ENCODE peak calls at places on chromosome 6, in nine cellular contexts. B, N, E, W, H, T, M, V and S are unnamed samples.

GRCh38 chr6:44539701-44540100 is 152.2 kb downstream of the CDC5L start:
- DNase-seq in B (no peak), N (no peak), E (no peak), W (no peak), H (no peak), T (no peak), M (no peak), V (no peak), S (peak)

GRCh38 chr6:57267586-57268293 is 45.6 kb upstream of the RAB23 start:
- DNase-seq in B (no peak), N (peak), E (no peak), W (peak), H (peak), T (peak), M (peak), V (no peak), S (no peak)

GRCh38 chr6:54873589-54873988 is 27.0 kb downstream of the FAM83B start:
- DNase-seq in B (no peak), N (no peak), E (no peak), W (no peak), H (no peak), T (no peak), M (no peak), V (no peak), S (no peak)

GRCh38 chr6:167717455-167717854 is 109.3 kb upstream of the AFDN start:
- DNase-seq in B (peak), N (no peak), E (no peak), W (no peak), H (no peak), T (no peak), M (no peak), V (no peak), S (no peak)

GRCh38 chr6:82910394-82910793 is 155.2 kb downstream of the UBE3D start:
- DNase-seq in B (no peak), N (no peak), E (no peak), W (no peak), H (no peak), T (no peak), M (no peak), V (no peak), S (no peak)

GRCh38 chr6:8029243-8029870 is 34.8 kb downstream of the BLOC1S5 start:
- DNase-seq in B (no peak), N (no peak), E (no peak), W (no peak), H (no peak), T (no peak), M (no peak), V (no peak), S (no peak)

GRCh38 chr6:72657798-72658197 is 35.9 kb downstream of the KCNQ5 start:
- DNase-seq in B (no peak), N (no peak), E (no peak), W (no peak), H (no peak), T (no peak), M (peak), V (no peak), S (no peak)

GRCh38 chr6:112222111-112222726 is 32.1 kb downstream of the LAMA4 start:
- DNase-seq in B (no peak), N (peak), E (no peak), W (no peak), H (no peak), T (no peak), M (peak), V (no peak), S (no peak)

GRCh38 chr6:36204068-36204753 is 7.7 kb downstream of the BRPF3 start:
- DNase-seq in B (no peak), N (no peak), E (no peak), W (no peak), H (no peak), T (no peak), M (no peak), V (no peak), S (no peak)

GRCh38 chr6:157531169-157531985 is 150.4 kb downstream of the ZDHHC14 start:
- DNase-seq in B (no peak), N (no peak), E (peak), W (no peak), H (no peak), T (no peak), M (no peak), V (no peak), S (peak)

GRCh38 chr6:73548458-73549446 is 27.9 kb upstream of the EEF1A1 start:
- DNase-seq in B (peak), N (no peak), E (no peak), W (no peak), H (no peak), T (no peak), M (no peak), V (no peak), S (no peak)

GRCh38 chr6:133983099-133983939 is 30.3 kb downstream of the TBPL1 start:
- DNase-seq in B (no peak), N (no peak), E (no peak), W (peak), H (no peak), T (no peak), M (peak), V (no peak), S (no peak)

GRCh38 chr6:40806479-40806878 is 219.3 kb upstream of the LRFN2 start:
- DNase-seq in B (no peak), N (no peak), E (no peak), W (no peak), H (no peak), T (no peak), M (no peak), V (no peak), S (no peak)

GRCh38 chr6:156794963-156795362 is 17.8 kb downstream of the ARID1B start:
- DNase-seq in B (no peak), N (no peak), E (no peak), W (no peak), H (no peak), T (no peak), M (no peak), V (no peak), S (no peak)

GRCh38 chr6:89596484-89596883 is 42.1 kb downstream of the LYRM2 start:
- DNase-seq in B (no peak), N (no peak), E (no peak), W (no peak), H (no peak), T (no peak), M (no peak), V (no peak), S (no peak)

GRCh38 chr6:34580707-34581560 is 24.8 kb upstream of the SPDEF start:
- DNase-seq in B (no peak), N (no peak), E (no peak), W (peak), H (no peak), T (peak), M (no peak), V (no peak), S (no peak)

GRCh38 chr6:108555399-108556052 is 5.2 kb upstream of the FOXO3 start:
- DNase-seq in B (no peak), N (no peak), E (peak), W (no peak), H (no peak), T (no peak), M (no peak), V (peak), S (no peak)

GRCh38 chr6:75601608-75602163 is at the start of gene SENP6:
- DNase-seq in B (peak), N (no peak), E (peak), W (peak), H (peak), T (peak), M (peak), V (peak), S (peak)

GRCh38 chr6:119079288-119079809 is 885 bp upstream of the FAM184A start:
- DNase-seq in B (no peak), N (no peak), E (no peak), W (no peak), H (no peak), T (peak), M (peak), V (no peak), S (no peak)

GRCh38 chr6:13229205-13230085 is 98.9 kb downstream of the TBC1D7 start:
- DNase-seq in B (no peak), N (no peak), E (no peak), W (no peak), H (no peak), T (no peak), M (peak), V (no peak), S (peak)

DNA sequence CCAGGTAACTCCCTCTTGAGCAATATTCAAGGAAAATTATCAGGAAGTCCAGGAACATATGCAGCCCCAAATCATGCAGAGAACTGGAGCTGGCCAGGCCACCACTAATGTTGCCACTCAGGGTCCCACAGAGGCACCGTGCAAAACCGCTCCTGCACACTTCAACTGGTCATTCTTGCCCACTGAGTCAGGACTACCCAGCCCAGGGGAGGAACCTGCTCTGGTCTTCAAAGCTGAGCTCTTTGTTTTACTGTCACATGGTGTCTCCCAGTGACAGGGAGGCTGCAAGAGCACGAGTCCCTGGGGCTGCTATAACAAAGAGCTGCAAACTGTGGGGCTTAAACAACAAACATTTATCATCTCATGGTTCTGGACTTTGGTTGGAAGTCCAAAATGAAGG is 336.0 kb upstream of the PRDM1 start:
- DNase-seq in B (no peak), N (no peak), E (no peak), W (no peak), H (no peak), T (no peak), M (no peak), V (no peak), S (no peak)
- TF ChIP-seq CTCF in B (no peak), N (no peak), E (no peak), W (no peak), H (no peak), T (no peak), M (no peak), V (no peak), S (no peak)

DNA sequence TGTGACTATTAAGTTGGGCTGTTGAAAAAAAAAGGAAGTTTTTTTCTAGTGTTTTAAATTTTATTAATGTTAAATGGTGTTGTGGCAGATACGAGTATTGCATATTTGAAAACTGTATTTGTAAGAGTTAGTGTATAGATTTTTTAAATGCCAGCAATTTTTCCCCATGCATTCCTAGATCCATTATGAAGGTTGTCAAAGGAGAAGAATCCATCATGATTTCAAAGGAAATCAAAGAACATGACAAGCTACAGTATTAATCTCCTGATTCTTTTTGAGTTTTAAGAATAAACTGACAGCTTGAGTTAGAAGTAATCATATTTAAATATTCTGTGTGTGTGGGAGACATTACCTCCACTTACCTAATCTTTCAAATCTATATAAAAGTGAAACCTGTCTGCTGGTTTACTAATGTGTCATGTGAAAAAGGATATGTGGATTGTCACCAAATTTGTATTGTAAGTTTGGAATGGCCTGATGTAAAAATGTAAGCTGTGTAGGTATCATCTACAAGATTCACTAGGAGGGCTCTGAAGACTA is 111.0 kb upstream of the HS3ST5 start:
- DNase-seq in B (no peak), N (no peak), E (no peak), W (no peak), H (no peak), T (no peak), M (no peak), V (no peak), S (no peak)
- H3K27ac ChIP-seq in B (no peak), N (no peak), E (no peak), W (no peak), H (no peak), T (no peak), M (no peak), V (no peak), S (no peak)

GRCh38 chr6:148463671-148464070 is 121.0 kb downstream of the SASH1 start:
- DNase-seq in B (no peak), N (no peak), E (no peak), W (no peak), H (no peak), T (no peak), M (no peak), V (no peak), S (peak)
- TF ChIP-seq CTCF in B (no peak), N (no peak), E (no peak), W (no peak), H (no peak), T (no peak), M (no peak), V (no peak), S (no peak)

GRCh38 chr6:1280666-1281300 is 31.1 kb upstream of the FOXQ1 start:
- DNase-seq in B (no peak), N (no peak), E (no peak), W (no peak), H (no peak), T (no peak), M (no peak), V (no peak), S (no peak)

GRCh38 chr6:1281746-1282145 is 30.2 kb upstream of the FOXQ1 start:
- DNase-seq in B (no peak), N (no peak), E (no peak), W (no peak), H (no peak), T (no peak), M (no peak), V (no peak), S (no peak)

GRCh38 chr6:1286972-1287600 is 24.8 kb upstream of the FOXQ1 start:
- DNase-seq in B (no peak), N (peak), E (no peak), W (peak), H (peak), T (no peak), M (peak), V (no peak), S (no peak)

GRCh38 chr6:1283486-1283885 is 28.4 kb upstream of the FOXQ1 start:
- DNase-seq in B (no peak), N (no peak), E (no peak), W (no peak), H (no peak), T (no peak), M (no peak), V (no peak), S (no peak)

GRCh38 chr6:1285589-1286340 is 26.1 kb upstream of the FOXQ1 start:
- DNase-seq in B (no peak), N (no peak), E (no peak), W (no peak), H (no peak), T (no peak), M (peak), V (no peak), S (no peak)
- H3K27ac ChIP-seq in B (no peak), N (peak), E (no peak), W (no peak), H (no peak), T (no peak), M (no peak), V (no peak), S (no peak)

GRCh38 chr6:135410856-135411255 is 86.7 kb downstream of the AHI1 start:
- DNase-seq in B (no peak), N (no peak), E (no peak), W (no peak), H (no peak), T (no peak), M (no peak), V (no peak), S (no peak)

GRCh38 chr6:135411849-135412248 is 85.7 kb downstream of the AHI1 start:
- DNase-seq in B (no peak), N (no peak), E (no peak), W (no peak), H (no peak), T (no peak), M (no peak), V (no peak), S (no peak)

DNA sequence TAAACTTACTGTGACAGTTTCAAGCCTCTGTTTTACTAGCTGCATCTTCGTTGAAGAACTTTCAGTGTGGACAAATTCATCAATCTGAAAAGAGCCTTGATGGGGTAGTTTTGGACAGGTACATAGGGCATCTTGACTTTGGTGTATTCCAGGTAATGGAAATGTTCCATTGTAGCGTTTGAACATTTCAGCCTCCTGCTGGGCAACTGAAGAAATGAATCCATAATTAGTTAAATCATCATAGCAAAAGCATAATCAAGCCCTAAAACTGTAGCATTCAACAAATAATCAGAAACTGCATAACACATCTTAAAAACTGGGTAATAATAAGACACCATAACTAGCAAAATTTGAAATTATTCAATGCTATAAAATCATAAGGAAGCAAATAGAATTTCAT is 86.2 kb downstream of the AHI1 start:
- DNase-seq in B (no peak), N (no peak), E (no peak), W (no peak), H (no peak), T (no peak), M (no peak), V (no peak), S (no peak)
- TF ChIP-seq CTCF in B (no peak), N (peak), E (no peak), W (no peak), H (no peak), T (no peak), M (peak), V (no peak), S (peak)